ENCODE peak calls at places on chromosome 18, in nine cellular contexts. W is BJ, R is PC-3, U is PC-9, Z is AG09319, P is gastrocnemius medialis, L is upper lobe of right lung, K is H9, E is astrocyte. N is an unnamed sample.

GRCh38 chr18:67582488-67582887 is 66.0 kb upstream of the DSEL start:
- DNase-seq in K (no peak), W (no peak), R (no peak), Z (no peak), U (no peak), P (no peak), L (no peak), E (no peak), N (no peak)

GRCh38 chr18:36298113-36298701 is 694 bp downstream of the FHOD3 start:
- DNase-seq in R (no peak), E (no peak), P (no peak), Z (no peak), W (no peak), L (no peak), U (no peak), K (peak; percentile 60), N (no peak)

GRCh38 chr18:28040720-28041119 is 136.2 kb downstream of the CDH2 start:
- DNase-seq in P (no peak), K (no peak), W (no peak), L (no peak), U (no peak), R (no peak), E (no peak), Z (no peak), N (no peak)

GRCh38 chr18:7202119-7202680 is 28.7 kb upstream of the LRRC30 start:
- DNase-seq in R (no peak), Z (no peak), P (no peak), E (no peak), W (no peak), L (no peak), U (no peak), K (no peak), N (no peak)

GRCh38 chr18:48730010-48730409 is 191.2 kb downstream of the CTIF start:
- DNase-seq in L (no peak), W (no peak), E (no peak), R (no peak), P (no peak), Z (no peak), U (no peak), K (no peak), N (no peak)

GRCh38 chr18:48975221-48975816 is 24.6 kb upstream of the SMAD7 start:
- DNase-seq in R (no peak), E (no peak), Z (no peak), W (no peak), U (no peak), K (no peak), L (peak; percentile 71), P (no peak), N (no peak)

GRCh38 chr18:7754725-7755181 is 187.6 kb downstream of the PTPRM start:
- DNase-seq in Z (no peak), W (no peak), E (no peak), U (peak; percentile 2), L (no peak), P (no peak), K (no peak), R (no peak), N (no peak)

GRCh38 chr18:63472380-63472779 is 4.4 kb upstream of the SERPINB5 start:
- DNase-seq in W (no peak), K (no peak), E (no peak), L (no peak), Z (no peak), U (peak; percentile 27), P (no peak), R (peak; percentile 96), N (no peak)

GRCh38 chr18:45110577-45111506 is 430.2 kb downstream of the SETBP1 start:
- DNase-seq in P (peak; percentile 40), E (peak; percentile 53), U (no peak), W (no peak), R (peak; percentile 23), Z (no peak), K (no peak), L (no peak), N (no peak)

GRCh38 chr18:79384834-79385233 is 10.9 kb upstream of the NFATC1 start:
- DNase-seq in P (no peak), K (no peak), Z (no peak), W (no peak), L (no peak), E (no peak), R (no peak), U (no peak), N (no peak)

GRCh38 chr18:27185025-27185763 is at the start of gene CHST9:
- DNase-seq in L (no peak), R (no peak), W (no peak), U (peak; percentile 6), Z (no peak), K (peak; percentile 75), E (no peak), P (no peak), N (no peak)

GRCh38 chr18:48541026-48541746 is 2.4 kb downstream of the CTIF start:
- DNase-seq in E (peak; percentile 76), W (no peak), P (peak; percentile 60), R (peak; percentile 50), K (peak; percentile 66), Z (peak; percentile 44), U (peak; percentile 47), L (peak; percentile 89), N (peak; percentile 79)

GRCh38 chr18:3585656-3586509 is 135.9 kb downstream of the TGIF1 start:
- DNase-seq in L (peak; percentile 89), Z (no peak), K (peak; percentile 89), P (peak; percentile 66), U (peak; percentile 81), E (peak; percentile 58), W (no peak), R (peak; percentile 93), N (peak; percentile 71)

GRCh38 chr18:54616220-54616848 is 25.3 kb downstream of the DYNAP start:
- DNase-seq in K (no peak), R (peak; percentile 10), W (no peak), E (no peak), L (no peak), Z (no peak), P (no peak), U (no peak), N (no peak)

GRCh38 chr18:59303656-59304055 is 14.8 kb downstream of the CPLX4 start:
- DNase-seq in W (no peak), E (no peak), Z (no peak), L (no peak), K (no peak), R (no peak), U (no peak), P (no peak), N (no peak)

GRCh38 chr18:56825312-56825711 is 174.2 kb downstream of the WDR7 start:
- DNase-seq in Z (no peak), U (no peak), P (no peak), W (no peak), L (no peak), E (no peak), K (no peak), R (no peak), N (no peak)

DNA sequence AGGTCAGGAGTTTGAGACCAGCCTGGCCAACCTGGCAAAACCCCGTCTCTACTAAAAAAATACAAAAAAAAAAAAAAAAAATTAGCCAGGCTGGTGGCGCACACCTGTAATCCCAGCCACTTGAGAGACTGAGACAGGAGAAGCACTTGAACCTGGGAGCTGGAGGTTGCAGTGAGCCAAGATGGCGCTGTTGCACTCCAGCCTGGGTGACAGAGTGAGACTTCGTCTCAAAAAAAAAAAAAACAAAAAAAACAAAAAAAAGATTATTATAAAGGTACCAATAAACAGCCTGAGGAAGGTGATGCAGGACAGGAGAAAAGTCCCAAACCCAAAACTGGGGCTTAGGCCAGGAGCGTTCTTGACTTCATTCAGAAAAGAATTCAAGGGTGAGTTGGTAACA is 1596.4 kb upstream of the CELF4 start:
- DNase-seq in P (no peak), W (no peak), Z (no peak), L (no peak), U (peak; percentile 1), R (no peak), K (no peak), E (no peak), N (no peak)
- TF ChIP-seq CTCF in P (no peak), W (no peak), Z (no peak), L (no peak), U (no peak), R (no peak), K (peak; percentile 35), E (no peak), N (no peak)

DNA sequence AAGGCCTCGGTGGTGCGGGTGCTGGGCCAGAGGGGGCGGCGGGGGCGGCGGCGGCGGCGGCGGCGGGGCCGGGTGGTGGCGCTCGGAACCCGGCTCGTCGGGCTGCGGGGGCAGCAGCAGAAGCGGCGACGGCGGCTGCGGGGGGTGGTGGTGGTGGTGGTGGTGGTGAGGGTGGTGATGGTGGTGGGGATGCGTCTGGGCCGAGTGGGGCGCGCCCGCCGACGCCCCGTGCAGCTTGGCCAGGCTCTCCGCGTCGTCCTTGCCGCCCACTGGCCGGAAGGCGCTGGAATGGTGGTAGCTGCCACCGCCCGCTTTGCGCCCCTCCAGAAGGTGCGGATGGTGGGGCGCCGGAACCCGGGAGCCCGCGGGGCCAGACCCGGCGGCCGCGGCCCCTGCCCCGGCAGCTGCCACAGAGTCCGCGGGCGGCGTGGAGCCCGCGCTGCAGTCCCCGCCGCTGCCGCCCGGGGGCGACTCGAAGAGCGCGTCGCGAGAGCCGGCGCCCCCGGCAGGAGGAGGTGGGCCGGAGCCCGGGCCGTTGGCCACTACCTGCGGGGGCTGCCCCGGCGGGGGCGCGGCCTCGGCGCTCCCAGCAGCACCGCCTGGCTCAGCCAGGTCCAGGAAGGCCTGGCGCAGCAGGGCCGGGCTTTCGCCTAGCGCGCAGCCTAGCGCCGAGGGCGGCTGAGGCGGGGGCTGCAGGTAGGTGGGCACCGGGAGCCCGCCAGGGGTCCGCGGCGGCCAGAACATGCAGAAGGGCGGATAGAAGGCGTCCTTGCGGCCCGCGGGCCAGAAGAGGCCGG is 4.2 kb downstream of the SKOR2 start:
- DNase-seq in W (no peak), K (peak; percentile 75), P (no peak), R (no peak), Z (no peak), U (no peak), L (no peak), E (no peak), N (no peak)
- TF ChIP-seq CTCF in W (no peak), K (peak; percentile 66), P (peak; percentile 34), R (no peak), Z (peak; percentile 4), U (no peak), L (no peak), E (no peak), N (peak; percentile 33)

GRCh38 chr18:32333781-32334180 is 136.9 kb downstream of the GAREM1 start:
- DNase-seq in W (no peak), Z (no peak), E (no peak), L (no peak), P (peak; percentile 18), K (no peak), U (no peak), R (peak; percentile 19), N (no peak)
- TF ChIP-seq CTCF in W (no peak), Z (no peak), E (no peak), L (no peak), P (no peak), K (no peak), U (no peak), R (peak; percentile 32), N (no peak)

GRCh38 chr18:51603551-51603950 is 406.1 kb upstream of the MEX3C start:
- DNase-seq in R (no peak), U (no peak), P (no peak), E (no peak), K (no peak), L (no peak), Z (no peak), W (no peak), N (no peak)

DNA sequence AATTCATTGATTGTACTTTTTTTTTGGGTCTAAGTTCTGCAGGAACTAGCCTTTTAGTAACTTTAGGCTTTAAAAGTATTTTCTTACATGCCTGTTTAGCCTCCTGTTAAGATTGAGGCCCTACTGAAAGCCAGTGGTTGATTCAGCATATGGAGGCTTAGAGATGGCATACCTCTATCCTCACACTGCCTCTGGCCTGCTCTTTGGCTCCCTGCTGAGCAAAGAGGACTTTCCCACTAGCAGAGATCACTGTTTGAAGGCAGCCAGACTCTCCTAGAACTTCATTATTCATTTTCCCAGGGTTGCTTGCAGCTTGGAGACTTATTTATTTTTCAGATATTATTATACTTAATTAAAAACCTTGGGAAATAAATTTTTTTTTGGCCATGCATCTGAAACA is 405.6 kb upstream of the MEX3C start:
- DNase-seq in U (no peak), R (no peak), L (no peak), E (no peak), W (no peak), Z (no peak), K (no peak), P (no peak), N (no peak)
- TF ChIP-seq CTCF in U (no peak), R (no peak), L (no peak), E (no peak), W (no peak), Z (no peak), K (no peak), P (no peak), N (no peak)

N was measured in HFFc6.